ENCODE peak calls at places on chromosomes 2 and 18, in six cellular contexts. C is HepG2, Q is K562, U is GM12892, O is GM12878, B is H1. K is an unnamed sample.

GRCh38 chr2:172100080-172101007 is 2.4 kb downstream of the DLX2 start:
- DNase-seq in U (no peak), O (no peak), B (peak; percentile 73), C (no peak), Q (no peak), K (no peak)

GRCh38 chr2:9087151-9087681 is 83.7 kb upstream of the MBOAT2 start:
- DNase-seq in B (no peak), U (no peak), O (no peak), Q (no peak), C (no peak), K (no peak)

GRCh38 chr2:119683074-119683716 is 4.2 kb downstream of the TMEM177 start:
- DNase-seq in Q (no peak), O (no peak), C (no peak), B (no peak), U (no peak), K (no peak)

GRCh38 chr2:66544258-66544657 is 109.3 kb downstream of the MEIS1 start:
- DNase-seq in O (no peak), Q (no peak), C (no peak), B (no peak), U (no peak), K (no peak)

GRCh38 chr2:17148298-17149228 is 369.7 kb downstream of the RAD51AP2 start:
- DNase-seq in Q (peak; percentile 68), O (no peak), U (no peak), C (peak; percentile 10), B (peak; percentile 56), K (no peak)

GRCh38 chr2:233142355-233142897 is 82.3 kb downstream of the INPP5D start:
- DNase-seq in Q (no peak), O (peak; percentile 74), B (no peak), C (no peak), U (no peak), K (peak; percentile 42)

GRCh38 chr18:63346471-63347183 is 20.4 kb downstream of the KDSR start:
- DNase-seq in B (no peak), C (no peak), U (no peak), Q (no peak), O (no peak), K (no peak)

GRCh38 chr18:48866028-48866733 is 84.6 kb downstream of the SMAD7 start:
- DNase-seq in O (no peak), B (no peak), U (no peak), Q (no peak), C (no peak), K (no peak)

GRCh38 chr18:34649072-34649471 is 61.0 kb upstream of the DTNA start:
- DNase-seq in U (no peak), O (no peak), Q (no peak), B (no peak), C (no peak), K (no peak)

GRCh38 chr2:74930811-74931486 is 27.5 kb upstream of the POLE4 start:
- DNase-seq in U (no peak), B (no peak), Q (no peak), O (no peak), C (no peak), K (no peak)

GRCh38 chr2:209314641-209315040 is 109.2 kb upstream of the MAP2 start:
- DNase-seq in O (no peak), C (no peak), Q (no peak), B (no peak), U (no peak), K (no peak)

GRCh38 chr18:36067118-36067957 is at the start of gene RPRD1A:
- DNase-seq in U (peak; percentile 92), B (peak; percentile 99), C (peak; percentile 88), Q (peak; percentile 99), O (peak; percentile 81), K (peak; percentile 89)
- TF ChIP-seq POLR2A in U (peak; percentile 88), B (no peak), C (peak; percentile 83), Q (peak; percentile 93), O (peak; percentile 91), K (peak; percentile 78)

GRCh38 chr2:150272404-150272803 is 215.1 kb downstream of the RND3 start:
- DNase-seq in B (no peak), C (no peak), Q (no peak), O (no peak), U (no peak), K (no peak)

GRCh38 chr2:150279673-150280072 is 207.8 kb downstream of the RND3 start:
- DNase-seq in C (no peak), O (no peak), B (no peak), U (no peak), Q (no peak), K (no peak)

GRCh38 chr2:150276737-150277136 is 210.7 kb downstream of the RND3 start:
- DNase-seq in B (no peak), O (no peak), Q (no peak), U (no peak), C (no peak), K (no peak)

GRCh38 chr2:150271952-150272351 is 215.5 kb downstream of the RND3 start:
- DNase-seq in U (no peak), Q (no peak), C (no peak), O (no peak), B (no peak), K (no peak)

DNA sequence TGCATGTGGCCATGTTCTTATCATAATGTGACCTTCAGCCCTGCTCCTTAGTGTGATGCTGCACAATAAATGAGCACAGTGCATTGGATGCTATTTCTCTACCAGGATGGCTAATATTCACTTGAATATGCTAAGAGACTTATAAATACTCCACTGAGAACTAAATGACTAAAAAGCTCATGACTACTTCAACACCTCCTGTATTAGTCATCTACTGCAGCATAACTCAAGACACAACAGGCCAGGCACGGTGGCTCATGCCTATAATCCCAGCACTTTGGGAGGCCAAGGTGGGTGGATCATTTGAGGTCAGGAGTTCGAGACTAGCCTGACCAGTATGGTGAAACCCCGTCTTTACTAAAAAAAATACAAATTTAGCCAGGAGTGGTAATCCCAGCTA is 213.4 kb downstream of the RND3 start:
- DNase-seq in U (no peak), O (no peak), B (no peak), Q (no peak), C (no peak), K (no peak)
- TF ChIP-seq TAF1 in U (no peak), O (no peak), B (no peak), Q (no peak), C (no peak), K (no peak)

DNA sequence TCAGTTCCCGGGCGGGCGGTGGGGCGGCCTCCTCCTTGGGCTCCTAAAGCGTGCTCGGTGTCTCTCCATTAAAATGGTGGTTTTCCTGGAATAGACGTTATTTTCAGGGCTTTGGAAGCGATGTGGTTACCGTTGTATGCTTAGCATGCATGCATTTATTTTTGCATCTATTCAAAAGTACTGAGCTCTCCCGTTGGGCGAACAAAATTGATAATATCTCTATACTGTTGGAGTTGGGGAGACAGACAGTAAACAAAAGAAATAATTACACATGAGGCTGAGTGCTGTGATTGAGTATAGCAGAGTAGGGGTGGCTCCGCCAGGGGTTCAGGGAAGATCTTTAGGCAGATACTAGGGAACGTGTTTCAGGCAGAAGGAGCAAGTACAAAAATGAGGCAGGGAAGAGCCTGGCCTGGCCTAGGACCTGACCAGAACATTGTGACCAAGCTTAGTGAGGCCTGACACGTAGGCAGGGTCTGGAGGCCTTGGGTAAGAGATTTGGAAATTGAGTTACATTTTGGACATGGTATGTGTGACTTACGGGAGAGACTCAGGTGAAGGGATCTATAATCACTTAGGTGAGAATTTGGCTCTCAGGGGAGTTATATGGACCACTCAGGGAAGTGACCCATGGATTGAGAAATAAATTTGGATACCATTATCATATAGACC is 674 bp downstream of the NCAPH start:
- DNase-seq in B (no peak), C (no peak), O (no peak), U (no peak), Q (peak; percentile 34), K (no peak)
- TF ChIP-seq POLR2A in B (peak; percentile 82), C (peak; percentile 73), O (peak; percentile 77), U (peak; percentile 62), Q (peak; percentile 81), K (no peak)

DNA sequence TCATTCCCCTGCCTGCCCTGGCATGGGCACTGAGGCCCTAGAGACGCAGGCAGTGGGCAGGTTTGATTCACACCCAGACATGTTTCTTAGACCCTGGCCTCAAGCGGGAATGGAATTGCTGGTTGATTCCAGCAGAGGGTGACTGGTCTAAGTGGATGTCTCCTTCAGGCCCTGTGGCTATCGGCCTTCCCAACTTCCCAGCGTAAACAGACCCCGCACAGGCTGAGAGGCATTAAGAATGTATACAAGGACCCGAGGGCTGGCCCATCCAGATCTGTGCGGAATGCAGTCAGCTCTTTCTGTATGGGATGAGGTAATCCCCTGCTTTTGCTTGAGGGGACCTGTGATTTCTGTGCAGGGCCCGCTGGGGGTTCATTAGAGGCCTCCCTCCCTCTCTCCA is 6.4 kb downstream of the ACKR3 start:
- DNase-seq in B (no peak), Q (no peak), C (no peak), U (no peak), O (no peak), K (no peak)
- TF ChIP-seq TAF1 in B (no peak), Q (no peak), C (no peak), U (no peak), O (no peak), K (no peak)

GRCh38 chr18:51196811-51197660 is 445 bp downstream of the MEX3C start:
- DNase-seq in Q (peak; percentile 54), U (peak; percentile 26), B (peak; percentile 84), O (no peak), C (no peak), K (peak; percentile 15)
- TF ChIP-seq POLR2A in Q (no peak), U (peak; percentile 41), B (no peak), O (peak; percentile 59), C (no peak), K (no peak)

GRCh38 chr2:53091183-53091582 is 676.4 kb upstream of the CHAC2 start:
- DNase-seq in B (no peak), Q (no peak), C (no peak), O (no peak), U (no peak), K (no peak)
- TF ChIP-seq TAF1 in B (no peak), Q (no peak), C (no peak), O (no peak), U (no peak), K (no peak)

DNA sequence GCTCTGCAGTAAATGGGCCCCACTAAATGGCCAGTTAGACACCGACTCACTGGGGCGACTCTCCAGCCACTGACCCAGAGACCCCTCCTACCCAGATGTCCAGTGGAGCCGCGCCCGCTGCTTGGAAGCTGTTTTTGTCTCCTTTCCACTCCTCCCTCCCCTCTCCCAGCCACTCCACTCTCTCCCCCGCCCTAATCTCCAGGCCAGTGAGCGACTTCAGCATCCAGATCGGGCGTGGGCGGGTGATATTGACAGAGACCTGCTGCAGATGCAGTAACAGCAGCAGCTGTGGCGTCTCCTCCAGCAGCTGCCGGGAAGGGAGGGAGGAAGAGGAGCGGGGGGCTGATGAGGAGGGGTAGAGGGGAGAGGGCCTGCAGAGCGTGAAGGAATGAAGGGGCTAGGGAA is at the start of gene SCN7A:
- DNase-seq in C (no peak), U (no peak), Q (peak; percentile 68), B (peak; percentile 64), O (no peak), K (no peak)
- TF ChIP-seq POLR2A in C (no peak), U (no peak), Q (no peak), B (no peak), O (no peak), K (no peak)

GRCh38 chr2:166411473-166412230 is 35.9 kb upstream of the SCN9A start:
- DNase-seq in U (no peak), Q (no peak), C (no peak), B (no peak), O (no peak), K (no peak)
- TF ChIP-seq TAF1 in U (no peak), Q (no peak), C (no peak), B (no peak), O (no peak), K (no peak)